ENCODE peak calls at places on chromosome 16, in seven cellular contexts. O is mesendoderm, W is neuronal stem cell, P is trophoblast cell, A is H9, M is IMR-90, Y is H1. Q is an unnamed sample.

GRCh38 chr16:21183995-21184394 is 25.5 kb downstream of the LDAF1 start:
- DNase-seq in O (no peak), W (no peak), P (no peak), A (no peak), M (no peak), Y (no peak), Q (no peak)

GRCh38 chr16:58460219-58460610 is 39.7 kb upstream of the NDRG4 start:
- DNase-seq in O (no peak), W (no peak), P (no peak), A (no peak), M (no peak), Y (no peak), Q (no peak)

GRCh38 chr16:50195756-50196155 is 42.6 kb downstream of the TENT4B start:
- DNase-seq in O (no peak), W (no peak), P (peak), A (no peak), M (peak), Y (no peak), Q (no peak)

GRCh38 chr16:31404353-31405064 is 11.4 kb downstream of the ITGAD start:
- DNase-seq in O (no peak), W (no peak), P (no peak), A (no peak), M (no peak), Y (no peak), Q (no peak)

GRCh38 chr16:2468142-2468724 is 2.9 kb upstream of the NTN3 start:
- DNase-seq in O (peak), W (no peak), P (peak), A (no peak), M (peak), Y (no peak), Q (peak)

GRCh38 chr16:81920498-81920897 is 90.8 kb downstream of the SDR42E1 start:
- DNase-seq in O (no peak), W (no peak), P (no peak), A (no peak), M (no peak), Y (no peak), Q (no peak)

GRCh38 chr16:68512183-68512582 is 26.9 kb upstream of the ZFP90 start:
- DNase-seq in O (no peak), W (no peak), P (no peak), A (no peak), M (no peak), Y (no peak), Q (no peak)

GRCh38 chr16:51164574-51164973 is 13.5 kb upstream of the SALL1 start:
- DNase-seq in O (no peak), W (no peak), P (no peak), A (no peak), M (no peak), Y (no peak), Q (no peak)

GRCh38 chr16:23679986-23680336 is 1.3 kb downstream of the PLK1 start:
- DNase-seq in O (peak), W (no peak), P (no peak), A (no peak), M (no peak), Y (no peak), Q (no peak)

GRCh38 chr16:62194828-62195227 is 158.6 kb upstream of the CDH8 start:
- DNase-seq in O (no peak), W (no peak), P (no peak), A (no peak), M (no peak), Y (no peak), Q (no peak)

GRCh38 chr16:1920727-1921155 is 2.5 kb upstream of the HS3ST6 start:
- DNase-seq in O (peak), W (peak), P (peak), A (peak), M (no peak), Y (no peak), Q (peak)

GRCh38 chr16:1375741-1376410 is 24.1 kb downstream of the GNPTG start:
- DNase-seq in O (no peak), W (no peak), P (no peak), A (no peak), M (no peak), Y (no peak), Q (no peak)

GRCh38 chr16:72179592-72179991 is 7.6 kb upstream of the PMFBP1 start:
- DNase-seq in O (no peak), W (no peak), P (no peak), A (no peak), M (no peak), Y (no peak), Q (no peak)

GRCh38 chr16:89001117-89002027 is 24.4 kb upstream of the CBFA2T3 start:
- DNase-seq in O (peak), W (no peak), P (no peak), A (peak), M (no peak), Y (no peak), Q (no peak)

GRCh38 chr16:81451753-81452680 is 7.4 kb downstream of the CMIP start:
- DNase-seq in O (peak), W (no peak), P (peak), A (no peak), M (peak), Y (no peak), Q (no peak)

GRCh38 chr16:23578096-23578830 is 17.9 kb downstream of the NDUFAB1 start:
- DNase-seq in O (no peak), W (no peak), P (no peak), A (no peak), M (peak), Y (no peak), Q (peak)

GRCh38 chr16:28874406-28874805 is 3.9 kb upstream of the ATP2A1 start:
- DNase-seq in O (no peak), W (no peak), P (no peak), A (no peak), M (no peak), Y (no peak), Q (no peak)

GRCh38 chr16:28876016-28876659 is 2.1 kb upstream of the ATP2A1 start:
- DNase-seq in O (no peak), W (no peak), P (no peak), A (no peak), M (no peak), Y (no peak), Q (no peak)

GRCh38 chr16:28876973-28877641 is 1.2 kb upstream of the ATP2A1 start:
- DNase-seq in O (no peak), W (no peak), P (no peak), A (no peak), M (no peak), Y (no peak), Q (no peak)

GRCh38 chr16:28873543-28874201 is 4.6 kb upstream of the ATP2A1 start:
- DNase-seq in O (no peak), W (no peak), P (peak), A (peak), M (no peak), Y (no peak), Q (peak)

DNA sequence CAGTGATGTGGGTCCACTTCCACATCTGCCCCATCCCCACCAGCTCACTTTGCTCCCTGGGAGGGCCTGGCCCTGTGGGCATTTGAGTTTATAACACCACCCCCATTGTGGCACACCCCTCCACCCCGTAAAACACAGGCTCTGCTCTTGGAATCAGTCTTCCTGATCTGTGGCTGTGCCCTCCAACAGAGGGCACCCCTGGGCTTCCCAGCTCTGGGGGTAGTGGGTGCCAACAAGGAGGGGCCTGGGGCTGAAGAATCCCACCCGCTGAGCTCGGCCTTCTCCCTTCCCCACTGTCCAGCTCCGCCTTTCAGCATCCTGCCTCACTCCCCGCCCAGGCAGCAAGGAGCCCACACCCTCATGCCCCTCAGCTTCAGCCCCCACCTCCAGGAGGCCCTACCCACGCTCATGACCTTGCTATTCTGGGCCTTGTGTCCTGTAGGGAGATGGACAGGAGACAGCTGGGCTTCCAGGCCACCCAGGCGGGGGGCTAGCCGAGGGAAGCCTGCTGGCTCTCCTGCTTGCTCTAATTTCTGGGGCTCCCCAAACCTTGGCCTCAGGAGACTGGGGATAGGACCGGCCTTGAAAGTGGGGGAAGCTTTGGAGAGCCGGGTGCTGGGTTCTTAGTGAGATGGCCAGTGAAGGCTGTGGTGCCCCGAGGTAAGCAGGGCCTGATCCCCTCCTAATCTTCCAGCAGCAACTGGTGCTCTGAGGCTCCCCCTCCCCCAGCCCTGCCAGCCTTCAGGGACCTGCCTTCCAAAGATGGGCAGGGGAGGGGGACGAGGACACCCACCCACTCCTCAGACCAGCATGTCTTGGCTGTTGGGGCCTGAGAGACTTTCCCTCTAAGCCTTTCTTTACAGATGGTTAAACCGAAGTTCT is 2.9 kb upstream of the ATP2A1 start:
- DNase-seq in O (no peak), W (no peak), P (no peak), A (no peak), M (no peak), Y (no peak), Q (no peak)
- H2AK5ac ChIP-seq in O (no peak), W (no peak), P (no peak), A (no peak), M (no peak), Y (no peak), Q (no peak)

DNA sequence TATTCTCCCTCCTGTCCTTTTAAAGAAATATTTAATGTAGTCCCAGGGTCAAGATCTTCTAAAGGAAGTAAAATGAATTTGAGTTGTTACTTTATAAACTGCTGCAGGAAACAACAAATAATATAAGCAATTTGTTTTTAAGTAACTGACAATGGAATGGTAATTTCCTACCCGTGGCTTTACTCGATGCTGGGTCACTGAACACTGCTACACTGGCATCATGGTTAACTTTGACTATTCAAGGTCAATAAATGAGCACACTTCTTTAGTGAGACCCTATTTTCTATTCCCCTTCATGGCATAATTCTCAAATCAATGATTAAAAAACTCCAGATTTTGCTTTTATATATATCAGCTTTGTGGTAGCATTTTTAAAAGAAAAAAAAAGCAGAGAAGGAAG is 22.1 kb upstream of the ERCC4 start:
- DNase-seq in O (no peak), W (no peak), P (no peak), A (no peak), M (no peak), Y (no peak), Q (no peak)
- H3K4ac ChIP-seq in O (no peak), W (no peak), P (no peak), A (no peak), M (no peak), Y (no peak), Q (no peak)

GRCh38 chr16:24701521-24701951 is 27.9 kb upstream of the TNRC6A start:
- DNase-seq in O (no peak), W (no peak), P (no peak), A (no peak), M (peak), Y (no peak), Q (peak)
- H2AK5ac ChIP-seq in O (no peak), W (no peak), P (no peak), A (no peak), M (peak), Y (no peak), Q (peak)

GRCh38 chr16:84732674-84733352 is 33.0 kb downstream of the USP10 start:
- DNase-seq in O (no peak), W (no peak), P (peak), A (no peak), M (no peak), Y (no peak), Q (no peak)
- H3K4ac ChIP-seq in O (peak), W (no peak), P (peak), A (no peak), M (peak), Y (no peak), Q (peak)

GRCh38 chr16:78040396-78040795 is 18.0 kb downstream of the CLEC3A start:
- DNase-seq in O (no peak), W (no peak), P (no peak), A (no peak), M (no peak), Y (no peak), Q (no peak)

GRCh38 chr16:78035012-78035411 is 12.7 kb downstream of the CLEC3A start:
- DNase-seq in O (no peak), W (no peak), P (no peak), A (no peak), M (no peak), Y (no peak), Q (no peak)

GRCh38 chr16:78034530-78034929 is 12.2 kb downstream of the CLEC3A start:
- DNase-seq in O (no peak), W (no peak), P (no peak), A (no peak), M (no peak), Y (no peak), Q (no peak)
- H2AK5ac ChIP-seq in O (no peak), W (no peak), P (no peak), A (no peak), M (no peak), Y (no peak), Q (no peak)

GRCh38 chr16:85496145-85496544 is 117.0 kb upstream of the GSE1 start:
- DNase-seq in O (no peak), W (no peak), P (no peak), A (no peak), M (no peak), Y (no peak), Q (no peak)
- H3K4ac ChIP-seq in O (no peak), W (no peak), P (no peak), A (no peak), M (no peak), Y (no peak), Q (no peak)

DNA sequence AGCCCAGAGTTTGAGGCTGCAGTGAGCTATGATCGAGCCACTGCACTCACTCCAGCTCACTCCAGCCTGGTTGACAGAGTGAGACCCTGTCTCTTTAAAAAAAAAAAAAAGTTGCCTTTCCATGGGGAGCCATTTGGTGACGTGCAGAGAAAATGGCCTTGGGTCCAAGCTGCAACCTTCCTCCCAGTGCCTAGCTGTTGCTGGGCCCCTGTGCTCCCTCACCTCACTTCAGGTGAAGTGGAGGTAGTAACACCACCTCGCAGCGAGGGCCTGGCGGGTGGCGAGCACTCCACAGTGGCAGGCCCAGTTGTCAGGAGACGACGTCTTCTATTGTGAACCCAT is 17.4 kb downstream of the SYT17 start:
- DNase-seq in O (no peak), W (no peak), P (no peak), A (no peak), M (no peak), Y (no peak), Q (no peak)
- H2AK5ac ChIP-seq in O (no peak), W (no peak), P (no peak), A (no peak), M (no peak), Y (no peak), Q (no peak)

GRCh38 chr16:54200161-54200534 is 86.4 kb downstream of the IRX3 start:
- DNase-seq in O (no peak), W (no peak), P (no peak), A (no peak), M (no peak), Y (no peak), Q (no peak)
- H3K4ac ChIP-seq in O (no peak), W (no peak), P (no peak), A (no peak), M (no peak), Y (no peak), Q (no peak)

Q was measured in mesenchymal stem cell.